ENCODE peak calls at places on chromosomes 4 and X, in five cellular contexts. I is NB4, Z is H9, J is iPS-NIHi11, N is H4. S is an unnamed sample.

GRCh38 chrX:9569875-9570274 is 105.0 kb downstream of the TBL1X start:
- DNase-seq in I (no peak), Z (no peak), J (no peak), N (peak), S (no peak)

GRCh38 chr4:142407569-142407968 is 438.5 kb downstream of the INPP4B start:
- DNase-seq in I (no peak), Z (no peak), J (no peak), N (no peak), S (no peak)

GRCh38 chrX:135194684-135195083 is 23.5 kb upstream of the CT55 start:
- DNase-seq in I (peak), Z (peak), J (peak), N (no peak), S (peak)

GRCh38 chrX:80648023-80648422 is 161.7 kb downstream of the BRWD3 start:
- DNase-seq in I (peak), Z (no peak), J (peak), N (peak), S (no peak)

GRCh38 chr4:23857353-23857752 is 32.5 kb downstream of the PPARGC1A start:
- DNase-seq in I (no peak), Z (no peak), J (no peak), N (peak), S (no peak)

GRCh38 chrX:154727418-154728323 is 23.2 kb downstream of the GAB3 start:
- DNase-seq in I (peak), Z (no peak), J (peak), N (peak), S (no peak)

GRCh38 chr4:25441519-25442117 is 64.6 kb downstream of the ANAPC4 start:
- DNase-seq in I (peak), Z (peak), J (peak), N (peak), S (peak)

GRCh38 chr4:125323547-125324100 is 8.9 kb downstream of the FAT4 start:
- DNase-seq in I (no peak), Z (no peak), J (no peak), N (peak), S (no peak)

GRCh38 chr4:10161146-10161545 is 44.5 kb upstream of the WDR1 start:
- DNase-seq in I (no peak), Z (no peak), J (no peak), N (no peak), S (no peak)

GRCh38 chr4:183758735-183759447 is 99.8 kb downstream of the TRAPPC11 start:
- DNase-seq in I (no peak), Z (no peak), J (no peak), N (no peak), S (peak)

GRCh38 chr4:118282692-118283091 is 70.1 kb downstream of the PRSS12 start:
- DNase-seq in I (peak), Z (no peak), J (no peak), N (peak), S (no peak)

GRCh38 chrX:46029777-46030176 is 515.4 kb downstream of the ZNF674 start:
- DNase-seq in I (no peak), Z (no peak), J (no peak), N (no peak), S (no peak)

GRCh38 chr4:143411527-143412480 is 75.1 kb downstream of the GAB1 start:
- DNase-seq in I (no peak), Z (no peak), J (no peak), N (peak), S (no peak)

GRCh38 chr4:141045848-141046247 is 87.4 kb downstream of the RNF150 start:
- DNase-seq in I (no peak), Z (no peak), J (no peak), N (no peak), S (no peak)

GRCh38 chrX:13164611-13165010 is 120.2 kb upstream of the FAM9C start:
- DNase-seq in I (no peak), Z (peak), J (peak), N (no peak), S (peak)

GRCh38 chrX:120419465-120419864 is 49.6 kb downstream of the LAMP2 start:
- DNase-seq in I (no peak), Z (no peak), J (no peak), N (no peak), S (no peak)

S was measured in H7.